ENCODE peak calls at places on chromosomes 5 and 9, in nine cellular contexts. Z, G, S, C, A, K, Y, L and M are unnamed samples.

GRCh38 chr9:97272072-97272471 is 35.4 kb upstream of the CCDC180 start:
- DNase-seq in K (no peak), A (no peak), L (no peak), C (no peak), S (no peak), G (no peak), Z (no peak), Y (no peak), M (no peak)

GRCh38 chr9:114908104-114908621 is 22.2 kb downstream of the TNFSF8 start:
- DNase-seq in Z (no peak), C (no peak), A (no peak), S (no peak), Y (peak), K (no peak), G (peak), L (no peak), M (peak)

GRCh38 chr9:28264368-28264767 is 691.1 kb upstream of the C9orf72 start:
- DNase-seq in K (no peak), Y (peak), G (no peak), Z (no peak), C (no peak), S (no peak), A (no peak), L (no peak), M (no peak)

GRCh38 chr5:54457094-54457531 is 1.6 kb downstream of the HSPB3 start:
- DNase-seq in C (no peak), Y (peak), S (no peak), G (peak), Z (no peak), K (no peak), L (no peak), A (no peak), M (no peak)

GRCh38 chr5:126445502-126446174 is 22.4 kb downstream of the GRAMD2B start:
- DNase-seq in A (no peak), K (no peak), S (no peak), Z (no peak), C (no peak), Y (no peak), L (no peak), G (no peak), M (no peak)

GRCh38 chr5:150044334-150044681 is 42.0 kb downstream of the CSF1R start:
- DNase-seq in A (no peak), S (no peak), C (no peak), G (no peak), L (no peak), Z (no peak), Y (peak), K (no peak), M (no peak)

GRCh38 chr5:175887463-175887862 is 16.1 kb downstream of the CPLX2 start:
- DNase-seq in G (no peak), S (no peak), K (no peak), C (no peak), L (no peak), A (no peak), Y (no peak), Z (no peak), M (no peak)

GRCh38 chr5:111772456-111772855 is 15.5 kb upstream of the NREP start:
- DNase-seq in Z (no peak), L (no peak), S (no peak), A (no peak), Y (no peak), G (no peak), C (no peak), K (no peak), M (no peak)

GRCh38 chr5:161283296-161283695 is 263.2 kb downstream of the GABRB2 start:
- DNase-seq in S (no peak), A (no peak), Z (no peak), L (no peak), Y (no peak), C (no peak), K (no peak), G (no peak), M (no peak)

GRCh38 chr5:18220631-18221030 is 586.4 kb downstream of the TAF11L14 start:
- DNase-seq in Z (no peak), S (no peak), C (no peak), Y (no peak), A (no peak), G (no peak), L (no peak), K (no peak), M (no peak)

GRCh38 chr9:130565792-130566191 is 13.6 kb upstream of the FUBP3 start:
- DNase-seq in Y (peak), K (no peak), A (no peak), C (no peak), Z (no peak), S (no peak), L (no peak), G (no peak), M (no peak)